ENCODE peak calls at places on chromosomes 11 and 22, in seven cellular contexts. Z is dorsolateral prefrontal cortex, L is thyroid gland, N is neuronal stem cell, X is fibroblast of lung, K is H1, Y is K562. M is an unnamed sample.

GRCh38 chr11:22927793-22928192 is 67.5 kb upstream of the CCDC179 start:
- DNase-seq in Y (no peak), N (no peak), K (no peak), Z (no peak), L (no peak), X (no peak), M (peak)

GRCh38 chr11:8015753-8016239 is 28.7 kb downstream of the EIF3F start:
- DNase-seq in Y (no peak), N (no peak), L (no peak), K (no peak), Z (no peak), X (peak), M (no peak)

GRCh38 chr11:109783842-109784241 is 309.4 kb upstream of the ZC3H12C start:
- DNase-seq in L (no peak), K (no peak), X (no peak), Z (no peak), Y (no peak), N (no peak), M (no peak)

GRCh38 chr11:106426696-106427095 is 349.2 kb downstream of the AASDHPPT start:
- DNase-seq in N (no peak), Z (no peak), L (no peak), X (peak), K (no peak), Y (no peak), M (no peak)

GRCh38 chr11:106091480-106092123 is 14.1 kb downstream of the AASDHPPT start:
- DNase-seq in Z (no peak), Y (no peak), X (peak), K (no peak), N (no peak), L (no peak), M (no peak)

GRCh38 chr11:27153136-27153535 is 112.5 kb downstream of the BBOX1 start:
- DNase-seq in X (peak), Z (no peak), Y (no peak), K (no peak), N (no peak), L (no peak), M (no peak)

GRCh38 chr11:110525883-110526282 is 96.1 kb downstream of the FDX1 start:
- DNase-seq in K (no peak), N (no peak), Y (no peak), L (peak), Z (no peak), X (peak), M (no peak)

GRCh38 chr22:42365337-42365865 is 66.8 kb downstream of the NFAM1 start:
- DNase-seq in L (peak), Y (no peak), N (no peak), K (no peak), Z (no peak), X (peak), M (no peak)

GRCh38 chr11:58905141-58905715 is 34.1 kb upstream of the GLYATL1 start:
- DNase-seq in L (no peak), Y (no peak), K (no peak), X (peak), N (peak), Z (peak), M (no peak)

GRCh38 chr11:123145220-123145619 is 49.8 kb downstream of the CLMP start:
- DNase-seq in N (no peak), K (no peak), L (peak), Y (no peak), X (peak), Z (no peak), M (peak)

GRCh38 chr11:119727523-119728081 is 1.4 kb downstream of the NECTIN1 start:
- DNase-seq in Z (no peak), N (peak), Y (peak), K (no peak), L (peak), X (no peak), M (no peak)

GRCh38 chr22:35743466-35743865 is 25.8 kb downstream of the APOL5 start:
- DNase-seq in Y (no peak), X (peak), N (no peak), Z (no peak), K (no peak), L (no peak), M (no peak)
- H3K4me3 ChIP-seq in Y (no peak), X (no peak), N (no peak), Z (no peak), K (no peak), L (no peak), M (no peak)

GRCh38 chr11:78349614-78350013 is 68.0 kb downstream of the GAB2 start:
- DNase-seq in K (no peak), L (no peak), Y (no peak), X (peak), N (no peak), Z (no peak), M (no peak)

GRCh38 chr11:78350646-78351165 is 66.9 kb downstream of the GAB2 start:
- DNase-seq in Z (no peak), X (peak), N (no peak), Y (no peak), K (no peak), L (peak), M (no peak)

GRCh38 chr11:78347956-78348355 is 69.7 kb downstream of the GAB2 start:
- DNase-seq in X (no peak), Z (no peak), N (no peak), L (no peak), Y (no peak), K (no peak), M (no peak)

GRCh38 chr11:78350101-78350645 is 67.4 kb downstream of the GAB2 start:
- DNase-seq in X (peak), Z (no peak), Y (no peak), K (no peak), N (no peak), L (peak), M (no peak)

GRCh38 chr11:78349114-78349513 is 68.5 kb downstream of the GAB2 start:
- DNase-seq in X (no peak), N (no peak), L (no peak), Y (no peak), Z (no peak), K (no peak), M (no peak)
- H3K4me3 ChIP-seq in X (no peak), N (no peak), L (no peak), Y (no peak), Z (no peak), K (no peak), M (no peak)

GRCh38 chr22:27577570-27577969 is 224.0 kb downstream of the MN1 start:
- DNase-seq in L (no peak), X (no peak), Z (no peak), Y (no peak), K (no peak), N (no peak), M (no peak)
- H3K4me3 ChIP-seq in L (no peak), X (no peak), Z (no peak), Y (no peak), K (no peak), N (no peak), M (no peak)

GRCh38 chr22:45975266-45976161 is 1.4 kb downstream of the WNT7B start:
- DNase-seq in Z (no peak), N (no peak), Y (no peak), K (no peak), L (peak), X (no peak), M (no peak)

GRCh38 chr22:45978275-45978713 is 1.3 kb upstream of the WNT7B start:
- DNase-seq in Y (no peak), L (no peak), Z (no peak), N (peak), X (no peak), K (no peak), M (no peak)

GRCh38 chr22:45977551-45978274 is 751 bp upstream of the WNT7B start:
- DNase-seq in Z (no peak), N (peak), L (peak), X (no peak), K (no peak), Y (no peak), M (no peak)

GRCh38 chr22:45976351-45977002 is 485 bp downstream of the WNT7B start:
- DNase-seq in Y (no peak), X (no peak), L (peak), Z (no peak), N (no peak), K (no peak), M (no peak)

DNA sequence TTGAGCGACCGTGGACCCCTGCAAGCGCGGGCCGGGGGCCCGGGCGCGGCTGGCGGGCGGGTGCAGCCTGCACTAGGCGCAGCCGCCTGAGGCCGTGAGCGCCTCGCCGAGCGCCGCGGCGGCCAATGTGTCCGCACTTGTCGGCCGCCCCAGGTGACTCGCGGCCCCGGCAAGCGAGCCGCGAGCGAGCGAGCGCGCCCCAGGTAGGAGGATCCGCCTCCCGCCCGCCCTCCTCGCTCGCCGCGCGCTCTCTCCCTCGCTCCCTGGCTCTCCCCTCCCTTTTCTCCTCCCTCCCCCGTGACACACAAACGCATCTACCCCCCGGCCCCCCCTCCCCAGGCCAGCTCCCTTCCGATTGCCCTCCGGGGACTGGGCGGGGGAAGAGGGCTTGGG is at the start of gene WNT7B:
- DNase-seq in Z (no peak), K (no peak), L (peak), N (no peak), Y (peak), X (no peak), M (no peak)
- H3K4me3 ChIP-seq in Z (no peak), K (peak), L (no peak), N (peak), Y (no peak), X (no peak), M (peak)

GRCh38 chr22:44685384-44686056 is 16.5 kb upstream of the PRR5 start:
- DNase-seq in X (peak), K (no peak), N (no peak), L (no peak), Y (peak), Z (no peak), M (no peak)
- H3K4me3 ChIP-seq in X (no peak), K (no peak), N (no peak), L (no peak), Y (no peak), Z (no peak), M (no peak)

GRCh38 chr11:83119216-83119615 is 37.7 kb upstream of the PCF11 start:
- DNase-seq in Y (no peak), K (no peak), N (no peak), Z (no peak), L (no peak), X (peak), M (no peak)

GRCh38 chr11:83118814-83119213 is 38.1 kb upstream of the PCF11 start:
- DNase-seq in Z (no peak), L (no peak), X (no peak), K (no peak), Y (no peak), N (no peak), M (no peak)

GRCh38 chr11:83112886-83113285 is 41.2 kb upstream of the RAB30 start:
- DNase-seq in K (no peak), N (no peak), Z (no peak), X (no peak), L (no peak), Y (no peak), M (no peak)

GRCh38 chr11:83115551-83115950 is 41.4 kb upstream of the PCF11 start:
- DNase-seq in L (peak), K (no peak), Z (no peak), Y (no peak), X (peak), N (no peak), M (no peak)

DNA sequence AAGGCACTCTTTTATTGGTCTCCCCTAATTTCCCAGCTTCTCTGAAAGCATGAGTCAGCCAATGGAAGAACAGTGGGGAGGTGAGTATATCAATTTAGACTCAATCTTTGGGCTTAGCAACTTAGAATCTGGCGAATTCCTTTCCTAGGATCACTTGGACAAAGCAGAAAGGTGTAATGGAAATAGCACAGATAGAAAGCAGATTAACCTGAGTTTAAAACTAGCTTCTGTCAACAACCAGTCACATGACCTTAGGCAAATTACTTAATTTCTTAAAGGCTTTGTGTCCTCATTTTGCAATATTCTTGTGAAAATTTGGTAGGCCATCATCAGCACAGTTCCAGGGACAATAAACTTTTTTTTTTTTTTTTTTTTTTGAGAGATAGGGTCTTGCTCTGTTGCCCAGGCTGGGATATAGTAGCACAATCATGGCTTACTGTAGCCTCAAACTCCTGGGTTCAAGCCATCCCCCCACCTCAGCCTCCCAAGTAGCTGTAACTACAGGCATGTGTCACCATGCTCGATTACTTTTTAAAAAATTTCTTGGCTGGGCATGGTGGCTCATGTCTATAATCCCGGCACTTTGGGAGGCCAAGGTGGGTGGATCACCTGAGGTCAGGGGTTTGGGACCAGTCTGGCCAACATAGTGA is 40.8 kb upstream of the PCF11 start:
- DNase-seq in L (no peak), K (no peak), X (no peak), N (no peak), Y (no peak), Z (no peak), M (no peak)
- H3K4me3 ChIP-seq in L (no peak), K (no peak), X (no peak), N (no peak), Y (no peak), Z (no peak), M (no peak)

DNA sequence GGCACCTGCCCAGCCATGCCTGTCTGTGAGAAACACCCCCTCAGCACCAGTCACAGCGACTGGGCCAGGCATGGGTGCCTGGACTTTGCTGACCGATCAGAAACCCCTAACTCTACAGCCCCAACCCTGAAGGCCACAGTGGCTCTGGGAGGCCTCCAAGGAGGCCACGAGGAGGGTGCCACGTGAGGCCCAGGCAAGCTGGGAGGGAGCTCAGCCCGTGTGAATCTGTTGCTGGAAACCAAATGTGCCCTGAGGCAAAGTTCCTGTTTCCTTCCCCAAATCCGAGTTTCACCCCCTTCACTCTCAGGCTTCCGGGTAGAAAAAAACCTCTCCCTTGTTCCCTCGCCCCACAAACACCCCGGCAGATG is 1.3 kb downstream of the UNC93B1 start:
- DNase-seq in X (no peak), Z (no peak), N (no peak), Y (no peak), K (no peak), L (no peak), M (no peak)
- H3K4me3 ChIP-seq in X (no peak), Z (no peak), N (no peak), Y (no peak), K (peak), L (no peak), M (no peak)

DNA sequence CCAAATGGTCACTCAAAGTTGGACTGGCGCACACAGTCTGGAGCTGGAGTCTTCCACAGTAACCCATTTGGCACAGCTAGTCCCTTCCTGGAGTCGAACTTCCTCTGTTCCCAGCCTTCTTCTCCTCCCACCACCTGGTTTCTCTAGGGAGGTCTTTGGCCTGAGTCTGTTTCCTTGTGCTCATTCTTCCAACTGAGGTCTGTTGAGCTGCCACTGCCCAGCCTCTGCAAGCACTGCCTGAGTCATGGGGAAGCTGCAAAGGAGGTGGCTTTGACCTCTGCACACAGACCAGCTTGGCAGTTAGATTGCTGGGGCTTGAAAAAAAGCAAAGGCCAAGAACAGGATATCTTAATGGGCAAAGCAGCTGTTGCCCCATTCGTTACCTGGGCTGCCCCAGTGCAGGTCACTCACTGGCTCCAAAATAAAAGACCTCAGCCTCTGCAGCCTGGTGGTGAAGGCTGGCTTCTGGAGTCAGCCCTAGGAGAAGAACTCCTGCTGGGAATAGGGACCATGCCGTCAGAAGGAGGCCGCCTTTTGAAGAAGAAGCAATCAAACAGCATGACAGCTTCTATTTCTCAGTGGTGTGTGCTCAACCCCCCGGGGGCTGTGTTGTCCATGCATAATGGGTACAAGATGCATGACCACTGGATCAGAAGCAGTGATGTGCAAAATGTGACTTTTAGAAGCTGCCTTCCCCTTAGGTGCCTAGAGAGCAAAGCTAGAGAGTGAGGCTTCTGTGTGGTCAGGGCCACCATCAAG is 3.0 kb downstream of the ADAMTS15 start:
- DNase-seq in X (peak), L (no peak), N (no peak), Y (no peak), Z (no peak), K (no peak), M (no peak)
- H3K4me3 ChIP-seq in X (peak), L (no peak), N (no peak), Y (no peak), Z (no peak), K (no peak), M (no peak)

GRCh38 chr22:21816472-21816786 is 51.0 kb downstream of the MAPK1 start:
- DNase-seq in Z (no peak), L (no peak), N (no peak), K (no peak), Y (no peak), X (no peak), M (no peak)
- H3K4me3 ChIP-seq in Z (no peak), L (no peak), N (no peak), K (no peak), Y (no peak), X (no peak), M (no peak)

M was measured in LNCaP clone FGC.